ENCODE peak calls at places on chromosomes 16 and 17, in four cellular contexts. One of them, this sample, is unnamed.

GRCh38 chr17:74861554-74862107 is 1.9 kb upstream of the GRIN2C start:
- DNase-seq in endothelial cell of umbilical vein: no peak
- DNase-seq in uterus: no peak
- DNase-seq in Peyer's patch: no peak
- DNase-seq in this sample: no peak

GRCh38 chr17:79978545-79978852 is 57.2 kb downstream of the TBC1D16 start:
- DNase-seq in endothelial cell of umbilical vein: peak
- DNase-seq in uterus: peak
- DNase-seq in Peyer's patch: no peak
- DNase-seq in this sample: no peak

GRCh38 chr17:17713839-17714238 is 32.6 kb downstream of the RAI1 start:
- DNase-seq in Peyer's patch: no peak
- DNase-seq in endothelial cell of umbilical vein: no peak
- DNase-seq in uterus: no peak
- DNase-seq in this sample: no peak

GRCh38 chr16:11691771-11692170 is 23.5 kb downstream of the SNN start:
- DNase-seq in endothelial cell of umbilical vein: no peak
- DNase-seq in Peyer's patch: no peak
- DNase-seq in uterus: no peak
- DNase-seq in this sample: no peak

GRCh38 chr17:81719410-81720266 is 7.6 kb downstream of the SLC25A10 start:
- DNase-seq in endothelial cell of umbilical vein: no peak
- DNase-seq in Peyer's patch: no peak
- DNase-seq in uterus: no peak
- DNase-seq in this sample: no peak

GRCh38 chr16:27583634-27584033 is 33.7 kb downstream of the KATNIP start:
- DNase-seq in uterus: no peak
- DNase-seq in endothelial cell of umbilical vein: no peak
- DNase-seq in Peyer's patch: no peak
- DNase-seq in this sample: no peak

GRCh38 chr17:3780986-3781385 is 20.0 kb downstream of the ITGAE start:
- DNase-seq in uterus: no peak
- DNase-seq in Peyer's patch: no peak
- DNase-seq in endothelial cell of umbilical vein: no peak
- DNase-seq in this sample: no peak

GRCh38 chr17:9522074-9522473 is 53.5 kb downstream of the STX8 start:
- DNase-seq in Peyer's patch: no peak
- DNase-seq in endothelial cell of umbilical vein: peak
- DNase-seq in uterus: no peak
- DNase-seq in this sample: peak

GRCh38 chr17:75128694-75129505 is 2.6 kb downstream of the NT5C start:
- DNase-seq in endothelial cell of umbilical vein: no peak
- DNase-seq in Peyer's patch: no peak
- DNase-seq in uterus: no peak
- DNase-seq in this sample: no peak

GRCh38 chr17:64679710-64680216 is 17.7 kb upstream of the SMURF2 start:
- DNase-seq in Peyer's patch: no peak
- DNase-seq in endothelial cell of umbilical vein: peak
- DNase-seq in uterus: no peak
- DNase-seq in this sample: no peak

GRCh38 chr16:49639739-49640388 is 216.0 kb downstream of the ZNF423 start:
- DNase-seq in endothelial cell of umbilical vein: peak
- DNase-seq in Peyer's patch: no peak
- DNase-seq in uterus: peak
- DNase-seq in this sample: no peak

GRCh38 chr16:81703177-81704155 is 75.6 kb upstream of the PLCG2 start:
- DNase-seq in Peyer's patch: no peak
- DNase-seq in uterus: peak
- DNase-seq in endothelial cell of umbilical vein: peak
- DNase-seq in this sample: no peak

GRCh38 chr17:50198026-50198669 is 3.3 kb downstream of the COL1A1 start:
- DNase-seq in endothelial cell of umbilical vein: peak
- DNase-seq in Peyer's patch: peak
- DNase-seq in uterus: no peak
- DNase-seq in this sample: peak

GRCh38 chr17:33234930-33235685 is 58.0 kb downstream of the ASIC2 start:
- DNase-seq in uterus: peak
- DNase-seq in endothelial cell of umbilical vein: peak
- DNase-seq in Peyer's patch: no peak
- DNase-seq in this sample: no peak

GRCh38 chr17:65485388-65486299 is 75.8 kb downstream of the AXIN2 start:
- DNase-seq in endothelial cell of umbilical vein: peak
- DNase-seq in uterus: no peak
- DNase-seq in Peyer's patch: no peak
- DNase-seq in this sample: no peak

GRCh38 chr16:2967721-2968161 is 1.4 kb upstream of the PAQR4 start:
- DNase-seq in uterus: no peak
- DNase-seq in endothelial cell of umbilical vein: no peak
- DNase-seq in Peyer's patch: no peak
- DNase-seq in this sample: no peak

GRCh38 chr17:45135192-45135977 is at the start of gene ACBD4:
- DNase-seq in uterus: peak
- DNase-seq in Peyer's patch: peak
- DNase-seq in endothelial cell of umbilical vein: peak
- DNase-seq in this sample: peak

GRCh38 chr16:89326721-89327120 is 109.2 kb downstream of the ZNF778 start:
- DNase-seq in uterus: no peak
- DNase-seq in endothelial cell of umbilical vein: no peak
- DNase-seq in Peyer's patch: no peak
- DNase-seq in this sample: no peak

GRCh38 chr17:4788807-4789700 is at the start of gene GLTPD2:
- DNase-seq in endothelial cell of umbilical vein: no peak
- DNase-seq in uterus: no peak
- DNase-seq in Peyer's patch: no peak
- DNase-seq in this sample: no peak

GRCh38 chr17:4785311-4786110 is 653 bp downstream of the VMO1 start:
- DNase-seq in endothelial cell of umbilical vein: no peak
- DNase-seq in Peyer's patch: no peak
- DNase-seq in uterus: no peak
- DNase-seq in this sample: no peak

GRCh38 chr17:4788159-4788806 is 481 bp upstream of the GLTPD2 start:
- DNase-seq in Peyer's patch: no peak
- DNase-seq in uterus: no peak
- DNase-seq in endothelial cell of umbilical vein: no peak
- DNase-seq in this sample: no peak

GRCh38 chr17:4786516-4786915 is 352 bp upstream of the VMO1 start:
- DNase-seq in Peyer's patch: no peak
- DNase-seq in uterus: no peak
- DNase-seq in endothelial cell of umbilical vein: no peak
- DNase-seq in this sample: no peak

GRCh38 chr17:4786111-4786491 is at the start of gene VMO1:
- DNase-seq in Peyer's patch: no peak
- DNase-seq in endothelial cell of umbilical vein: no peak
- DNase-seq in uterus: peak
- DNase-seq in this sample: no peak
- TF ChIP-seq POLR2A in Peyer's patch: no peak
- TF ChIP-seq POLR2A in endothelial cell of umbilical vein: no peak
- TF ChIP-seq POLR2A in uterus: no peak
- TF ChIP-seq POLR2A in this sample: no peak

GRCh38 chr17:77959216-77959925 is 868 bp downstream of the TNRC6C start:
- DNase-seq in endothelial cell of umbilical vein: no peak
- DNase-seq in uterus: peak
- DNase-seq in Peyer's patch: peak
- DNase-seq in this sample: peak

GRCh38 chr17:77957215-77957868 is 1.2 kb upstream of the TNRC6C start:
- DNase-seq in uterus: no peak
- DNase-seq in endothelial cell of umbilical vein: peak
- DNase-seq in Peyer's patch: no peak
- DNase-seq in this sample: peak

GRCh38 chr17:77959926-77960521 is 1.5 kb downstream of the TNRC6C start:
- DNase-seq in Peyer's patch: no peak
- DNase-seq in endothelial cell of umbilical vein: peak
- DNase-seq in uterus: no peak
- DNase-seq in this sample: no peak

GRCh38 chr17:77958716-77959215 is 263 bp downstream of the TNRC6C start:
- DNase-seq in Peyer's patch: no peak
- DNase-seq in endothelial cell of umbilical vein: no peak
- DNase-seq in uterus: no peak
- DNase-seq in this sample: peak

DNA sequence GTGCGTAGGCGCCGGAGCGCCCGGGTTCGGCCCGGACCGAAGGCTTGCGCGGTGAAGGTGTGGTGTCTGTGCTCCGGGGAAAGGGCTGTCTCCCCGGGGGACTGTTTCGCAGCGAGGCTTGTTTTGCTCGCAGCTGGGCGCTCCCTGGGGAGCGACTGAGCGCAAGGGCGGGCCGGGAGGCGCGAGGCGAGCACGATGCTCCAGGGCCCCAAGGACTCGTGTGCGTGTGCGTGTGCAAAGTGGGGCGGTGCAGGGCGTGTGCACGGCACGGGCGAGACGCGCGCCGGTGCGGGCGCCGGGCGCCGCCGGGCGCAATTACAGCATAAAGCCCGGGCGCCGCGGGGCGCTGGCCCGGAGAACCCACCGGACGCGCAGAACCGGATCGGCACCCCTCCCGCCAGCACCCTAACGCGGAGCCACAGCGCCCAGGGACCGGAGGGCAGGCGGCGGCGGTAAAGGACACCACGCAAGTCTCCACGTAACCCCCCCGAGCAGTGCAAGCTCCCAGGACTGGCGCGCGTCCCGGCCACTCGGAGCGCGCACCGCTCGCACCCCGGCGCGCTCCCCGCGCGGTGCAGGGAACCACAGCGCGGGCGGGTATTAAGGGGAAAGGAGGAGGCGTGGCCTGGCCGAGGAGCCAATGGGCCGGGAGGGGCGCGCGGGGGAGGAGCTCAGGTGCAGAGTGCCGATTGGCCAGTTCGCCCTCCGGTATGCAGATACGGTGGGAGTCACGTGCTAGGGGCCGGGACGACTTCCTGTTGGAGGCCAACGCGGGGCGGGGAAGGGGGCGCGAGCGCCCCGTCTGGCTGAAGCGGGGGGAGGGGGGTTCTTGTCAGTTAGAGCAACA is at the start of gene TNRC6C:
- DNase-seq in endothelial cell of umbilical vein: peak
- DNase-seq in uterus: peak
- DNase-seq in Peyer's patch: peak
- DNase-seq in this sample: peak
- TF ChIP-seq POLR2A in endothelial cell of umbilical vein: peak
- TF ChIP-seq POLR2A in uterus: peak
- TF ChIP-seq POLR2A in Peyer's patch: peak
- TF ChIP-seq POLR2A in this sample: peak

GRCh38 chr16:30755955-30756780 is 5.7 kb downstream of the CFAP119 start:
- DNase-seq in endothelial cell of umbilical vein: no peak
- DNase-seq in uterus: no peak
- DNase-seq in Peyer's patch: no peak
- DNase-seq in this sample: no peak
- TF ChIP-seq POLR2A in endothelial cell of umbilical vein: no peak
- TF ChIP-seq POLR2A in uterus: no peak
- TF ChIP-seq POLR2A in Peyer's patch: no peak
- TF ChIP-seq POLR2A in this sample: no peak

GRCh38 chr16:1678500-1679098 is 520 bp downstream of the JPT2 start:
- DNase-seq in endothelial cell of umbilical vein: peak
- DNase-seq in uterus: peak
- DNase-seq in Peyer's patch: peak
- DNase-seq in this sample: no peak

GRCh38 chr16:1676661-1677060 is 1.4 kb upstream of the JPT2 start:
- DNase-seq in uterus: no peak
- DNase-seq in Peyer's patch: no peak
- DNase-seq in endothelial cell of umbilical vein: no peak
- DNase-seq in this sample: no peak

GRCh38 chr16:1677339-1677738 is 740 bp upstream of the JPT2 start:
- DNase-seq in uterus: no peak
- DNase-seq in Peyer's patch: no peak
- DNase-seq in endothelial cell of umbilical vein: no peak
- DNase-seq in this sample: no peak

GRCh38 chr16:1680361-1680760 is 2.3 kb downstream of the JPT2 start:
- DNase-seq in uterus: no peak
- DNase-seq in endothelial cell of umbilical vein: no peak
- DNase-seq in Peyer's patch: no peak
- DNase-seq in this sample: no peak

GRCh38 chr16:1677942-1678499 is at the start of gene JPT2:
- DNase-seq in uterus: peak
- DNase-seq in Peyer's patch: peak
- DNase-seq in endothelial cell of umbilical vein: peak
- DNase-seq in this sample: peak
- TF ChIP-seq POLR2A in uterus: peak
- TF ChIP-seq POLR2A in Peyer's patch: no peak
- TF ChIP-seq POLR2A in endothelial cell of umbilical vein: peak
- TF ChIP-seq POLR2A in this sample: peak

GRCh38 chr16:30369938-30370443 is 303 bp downstream of the TBC1D10B start:
- DNase-seq in uterus: no peak
- DNase-seq in endothelial cell of umbilical vein: no peak
- DNase-seq in Peyer's patch: no peak
- DNase-seq in this sample: no peak

GRCh38 chr16:30372037-30372712 is 1.9 kb upstream of the TBC1D10B start:
- DNase-seq in uterus: no peak
- DNase-seq in endothelial cell of umbilical vein: no peak
- DNase-seq in Peyer's patch: no peak
- DNase-seq in this sample: peak

GRCh38 chr16:30370444-30371247 is at the start of gene TBC1D10B:
- DNase-seq in uterus: peak
- DNase-seq in endothelial cell of umbilical vein: peak
- DNase-seq in Peyer's patch: peak
- DNase-seq in this sample: peak

GRCh38 chr16:30372725-30373124 is 1.9 kb upstream of the MYL11 start:
- DNase-seq in uterus: no peak
- DNase-seq in Peyer's patch: no peak
- DNase-seq in endothelial cell of umbilical vein: no peak
- DNase-seq in this sample: no peak

GRCh38 chr16:30371248-30371816 is 1.0 kb upstream of the TBC1D10B start:
- DNase-seq in Peyer's patch: no peak
- DNase-seq in endothelial cell of umbilical vein: no peak
- DNase-seq in uterus: no peak
- DNase-seq in this sample: no peak
- TF ChIP-seq POLR2A in Peyer's patch: peak
- TF ChIP-seq POLR2A in endothelial cell of umbilical vein: peak
- TF ChIP-seq POLR2A in uterus: no peak
- TF ChIP-seq POLR2A in this sample: no peak

DNA sequence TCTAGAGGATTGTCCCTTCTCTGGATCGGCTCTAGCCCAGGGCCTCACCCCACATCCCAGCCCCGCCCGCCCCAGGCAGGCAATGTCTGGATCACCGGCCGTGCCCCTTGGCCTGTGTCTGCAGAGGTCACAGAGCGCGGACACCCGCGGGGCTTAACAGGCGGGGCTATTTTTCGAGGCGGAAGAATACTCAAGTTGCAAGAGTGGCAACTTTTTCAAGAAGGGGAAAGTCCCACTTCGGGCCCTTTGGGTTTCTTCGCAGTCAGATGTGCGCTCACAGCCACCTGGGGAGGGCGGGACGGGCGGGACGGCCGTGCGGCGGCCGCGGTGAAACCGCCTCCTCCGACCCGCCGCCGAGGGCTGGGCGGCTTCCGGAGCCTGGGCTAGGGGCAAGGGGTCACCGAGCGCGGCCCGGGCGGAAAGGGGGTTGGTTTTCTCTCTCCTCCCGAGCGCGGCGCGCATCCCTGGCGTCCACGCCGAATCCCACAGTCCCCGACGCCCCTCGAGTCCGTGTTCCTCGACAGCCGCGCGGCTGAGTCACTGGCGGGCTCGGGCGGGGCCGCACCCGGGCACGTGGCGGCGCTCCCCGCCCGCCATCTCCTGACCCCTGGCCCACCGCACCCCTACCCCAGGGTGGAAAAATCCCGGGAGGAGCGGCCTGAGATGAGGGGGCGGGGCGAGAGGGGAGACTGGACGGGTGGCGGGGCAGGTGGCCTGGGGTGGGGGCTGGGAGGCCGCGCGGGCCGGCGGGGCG is 1.2 kb upstream of the PFN1 start:
- DNase-seq in uterus: peak
- DNase-seq in Peyer's patch: peak
- DNase-seq in endothelial cell of umbilical vein: peak
- DNase-seq in this sample: peak
- TF ChIP-seq POLR2A in uterus: no peak
- TF ChIP-seq POLR2A in Peyer's patch: no peak
- TF ChIP-seq POLR2A in endothelial cell of umbilical vein: no peak
- TF ChIP-seq POLR2A in this sample: no peak

GRCh38 chr17:72715906-72716572 is 376.4 kb downstream of the SLC39A11 start:
- DNase-seq in endothelial cell of umbilical vein: no peak
- DNase-seq in uterus: no peak
- DNase-seq in Peyer's patch: no peak
- DNase-seq in this sample: no peak
- TF ChIP-seq POLR2A in endothelial cell of umbilical vein: no peak
- TF ChIP-seq POLR2A in uterus: no peak
- TF ChIP-seq POLR2A in Peyer's patch: no peak
- TF ChIP-seq POLR2A in this sample: no peak